ENCODE peak calls at places on chromosomes 6 and 20, in five cellular contexts. P, Q, X, A and B are unnamed samples.

GRCh38 chr6:161272600-161273355 is 1.1 kb downstream of the AGPAT4 start:
- DNase-seq in P (no peak), Q (no peak), X (peak), A (no peak), B (no peak)

GRCh38 chr20:20223981-20224380 is 143.9 kb upstream of the INSM1 start:
- DNase-seq in P (no peak), Q (no peak), X (no peak), A (no peak), B (no peak)

GRCh38 chr6:133062702-133063319 is 178.3 kb upstream of the EYA4 start:
- DNase-seq in P (peak), Q (no peak), X (no peak), A (no peak), B (no peak)

GRCh38 chr6:43919774-43920173 is 149.8 kb downstream of the VEGFA start:
- DNase-seq in P (no peak), Q (no peak), X (no peak), A (no peak), B (no peak)

GRCh38 chr6:110612298-110612697 is 135.9 kb upstream of the SLC22A16 start:
- DNase-seq in P (no peak), Q (no peak), X (no peak), A (no peak), B (no peak)

GRCh38 chr20:58133020-58133419 is 95.4 kb downstream of the ANKRD60 start:
- DNase-seq in P (no peak), Q (no peak), X (no peak), A (no peak), B (no peak)

GRCh38 chr6:15254074-15254975 is 8.5 kb downstream of the JARID2 start:
- DNase-seq in P (no peak), Q (peak), X (peak), A (no peak), B (peak)

GRCh38 chr6:155418017-155418749 is 37.5 kb downstream of the NOX3 start:
- DNase-seq in P (peak), Q (no peak), X (peak), A (no peak), B (peak)

GRCh38 chr20:43667341-43668132 is 623 bp downstream of the MYBL2 start:
- DNase-seq in P (no peak), Q (no peak), X (peak), A (no peak), B (peak)

GRCh38 chr6:128327890-128328289 is 192.5 kb downstream of the PTPRK start:
- DNase-seq in P (no peak), Q (no peak), X (peak), A (no peak), B (peak)

GRCh38 chr6:90678049-90678779 is 91.3 kb upstream of the MAP3K7 start:
- DNase-seq in P (no peak), Q (no peak), X (no peak), A (no peak), B (no peak)

GRCh38 chr20:50746138-50746940 is 15.0 kb downstream of the PARD6B start:
- DNase-seq in P (no peak), Q (no peak), X (no peak), A (no peak), B (no peak)